ENCODE peak calls at places on chromosomes 7 and 10, in four cellular contexts. O, H, C and N are unnamed samples.

GRCh38 chr7:45178241-45179225 is 20.9 kb downstream of the RAMP3 start:
- DNase-seq in O (peak; percentile 22), H (no peak), C (peak; percentile 25), N (no peak)

GRCh38 chr7:100127866-100128601 is 1.3 kb downstream of the MBLAC1 start:
- DNase-seq in H (no peak), C (no peak), O (peak; percentile 68), N (peak; percentile 76)

GRCh38 chr10:3154661-3155060 is 17.9 kb downstream of the PITRM1 start:
- DNase-seq in H (no peak), O (no peak), C (no peak), N (no peak)

GRCh38 chr10:117663750-117664149 is 121.2 kb downstream of the EMX2 start:
- DNase-seq in C (no peak), H (no peak), O (no peak), N (no peak)

GRCh38 chr7:22444181-22444966 is 55.6 kb downstream of the STEAP1B start:
- DNase-seq in C (no peak), O (peak; percentile 59), H (no peak), N (no peak)

GRCh38 chr10:128036746-128037542 is 89.3 kb downstream of the MKI67 start:
- DNase-seq in O (no peak), C (no peak), H (no peak), N (no peak)

GRCh38 chr7:76071316-76072242 is 23.7 kb downstream of the MDH2 start:
- DNase-seq in O (no peak), C (no peak), H (peak; percentile 76), N (peak; percentile 85)

GRCh38 chr10:60604356-60604755 is 173.9 kb upstream of the CDK1 start:
- DNase-seq in H (no peak), O (no peak), C (no peak), N (no peak)

GRCh38 chr10:97518601-97519043 is 19.9 kb downstream of the UBTD1 start:
- DNase-seq in C (no peak), H (no peak), O (no peak), N (no peak)
- H3K4me1 ChIP-seq in C (peaks cover 74% of the 10 kb centered on the region), H (peaks cover 94% of the 10 kb centered on the region), O (no peaks in the 10 kb centered on the region), N (peaks cover 16% of the 10 kb centered on the region)

GRCh38 chr10:79138449-79139123 is 69.8 kb downstream of the ZMIZ1 start:
- DNase-seq in C (no peak), H (no peak), O (no peak), N (peak; percentile 54)

GRCh38 chr10:79139124-79139835 is 70.5 kb downstream of the ZMIZ1 start:
- DNase-seq in O (no peak), C (peak; percentile 69), H (peak; percentile 79), N (peak; percentile 88)

GRCh38 chr10:79136227-79137005 is 67.7 kb downstream of the ZMIZ1 start:
- DNase-seq in C (no peak), O (peak; percentile 17), H (no peak), N (peak; percentile 49)

GRCh38 chr10:79137404-79137803 is 68.6 kb downstream of the ZMIZ1 start:
- DNase-seq in O (no peak), H (no peak), C (no peak), N (no peak)

GRCh38 chr10:79137826-79138225 is 69.1 kb downstream of the ZMIZ1 start:
- DNase-seq in O (peak; percentile 85), C (no peak), H (no peak), N (peak; percentile 56)
- H3K4me3 ChIP-seq in O (peak overlapping the region; percentile 67), C (no peak overlapping the region), H (no peak overlapping the region), N (no peak overlapping the region)

DNA sequence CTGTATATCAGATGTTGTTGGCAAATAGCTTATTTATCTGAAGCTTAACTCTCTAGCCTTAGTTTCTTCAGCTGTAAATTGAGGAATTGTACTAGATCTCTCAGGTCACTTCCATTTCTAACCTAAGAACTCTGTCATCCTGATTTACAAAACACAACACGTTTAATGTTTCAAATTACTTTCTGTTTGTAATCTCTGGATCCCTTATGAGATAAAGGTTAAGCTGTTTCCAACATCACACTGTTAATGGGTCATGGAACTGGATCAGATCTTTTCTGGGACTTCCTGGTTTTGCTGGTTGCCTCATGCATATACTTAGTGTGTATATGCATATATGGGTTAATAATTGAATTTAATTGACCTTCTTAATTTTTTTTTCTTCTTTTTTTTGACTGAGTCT is 9.9 kb downstream of the SAMD8 start:
- DNase-seq in H (no peak), O (no peak), C (no peak), N (no peak)
- H3K4me1 ChIP-seq in H (peaks cover 44% of the 10 kb centered on the region), O (no peaks in the 10 kb centered on the region), C (peaks cover 16% of the 10 kb centered on the region), N (peaks cover 4% of the 10 kb centered on the region)

DNA sequence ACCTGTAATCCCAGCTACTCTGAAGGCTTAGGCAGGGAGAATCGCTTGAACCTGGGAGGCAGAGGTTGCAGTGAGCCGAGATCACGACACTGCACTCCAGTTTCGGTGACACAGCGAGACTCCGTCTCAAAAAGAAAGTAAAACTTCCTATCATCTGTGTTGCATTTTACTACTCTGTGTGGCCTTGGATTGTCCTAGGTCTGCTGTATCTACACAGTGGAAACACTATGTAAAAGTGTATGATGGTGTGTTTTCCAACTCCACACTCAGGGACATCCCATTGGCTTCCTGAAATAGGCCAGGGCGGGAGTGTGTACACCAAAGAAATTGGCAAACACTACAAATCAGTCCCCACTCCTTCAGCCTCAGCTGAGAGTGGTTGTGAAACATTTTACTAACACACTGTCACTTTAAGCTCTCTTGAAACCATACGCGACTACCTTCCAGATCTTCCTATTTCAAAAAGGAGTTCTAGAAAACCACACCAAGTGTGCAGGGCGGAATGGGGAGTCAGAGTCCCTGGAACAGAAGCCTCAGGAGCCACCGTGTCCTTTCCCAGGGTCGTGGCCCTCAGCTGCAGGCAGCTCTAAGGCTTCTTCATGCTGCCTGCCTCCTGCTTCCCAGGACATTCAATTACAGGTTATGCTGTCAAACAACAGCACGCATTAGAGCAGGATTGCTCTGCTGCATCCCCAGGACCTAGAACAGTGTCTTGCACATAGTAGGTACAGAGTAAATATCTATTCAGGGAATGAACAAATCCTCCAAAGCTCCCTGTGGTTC is 275.4 kb downstream of the PARD3 start:
- DNase-seq in O (no peak), H (no peak), C (no peak), N (no peak)
- H3K4me3 ChIP-seq in O (no peak overlapping the region), H (peak overlapping the region; percentile 34), C (peak overlapping the region; percentile 47), N (peak overlapping the region; percentile 22)

DNA sequence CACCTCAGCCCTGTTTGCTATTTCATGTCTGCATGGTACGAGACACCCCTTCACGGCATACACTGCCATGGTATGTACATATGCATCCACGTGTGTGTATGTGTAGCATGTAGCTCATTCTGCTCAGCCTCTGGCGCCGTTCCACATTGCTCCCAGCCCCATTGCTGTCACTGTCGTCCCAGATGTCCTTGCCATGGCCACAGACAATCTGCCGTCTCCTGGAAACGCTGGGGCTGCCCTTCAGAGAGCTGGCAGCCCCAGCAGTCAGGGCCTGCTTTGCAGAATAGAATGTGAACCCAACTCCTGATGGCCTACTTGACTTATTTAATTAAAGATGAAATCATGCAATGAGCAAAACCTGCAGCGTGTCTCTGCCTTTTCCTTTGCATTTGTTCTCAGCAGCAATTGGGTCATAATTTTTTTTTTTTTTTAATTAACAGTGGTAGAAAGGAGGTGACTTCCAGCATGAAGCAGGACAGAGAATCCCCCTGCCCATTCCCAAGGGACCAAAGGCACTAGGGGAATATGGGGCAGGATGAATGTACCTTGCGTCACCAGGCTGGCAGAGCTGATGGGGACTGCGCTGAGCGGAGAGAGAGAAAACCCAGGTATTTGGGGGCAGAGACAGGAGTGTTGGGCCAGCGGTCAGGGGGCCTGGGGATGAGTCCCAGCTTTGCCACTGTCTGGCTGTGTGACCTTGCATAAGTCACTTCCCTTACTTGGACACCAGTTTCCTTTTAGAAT is 49.2 kb downstream of the CHST3 start:
- DNase-seq in C (no peak), O (no peak), H (peak; percentile 79), N (peak; percentile 58)
- H3K4me1 ChIP-seq in C (peaks cover 47% of the 10 kb centered on the region), O (no peaks in the 10 kb centered on the region), H (peaks cover 90% of the 10 kb centered on the region), N (peaks cover 47% of the 10 kb centered on the region)

GRCh38 chr7:148264933-148265557 is 325.5 kb upstream of the C7orf33 start:
- DNase-seq in H (no peak), O (peak; percentile 56), C (no peak), N (no peak)

GRCh38 chr7:148260605-148261004 is 330.0 kb upstream of the C7orf33 start:
- DNase-seq in H (no peak), O (no peak), C (no peak), N (peak; percentile 69)

GRCh38 chr7:148261996-148262688 is 328.4 kb upstream of the C7orf33 start:
- DNase-seq in C (no peak), H (no peak), O (no peak), N (no peak)

GRCh38 chr7:148261523-148261922 is 329.0 kb upstream of the C7orf33 start:
- DNase-seq in O (no peak), C (no peak), H (no peak), N (peak; percentile 55)

DNA sequence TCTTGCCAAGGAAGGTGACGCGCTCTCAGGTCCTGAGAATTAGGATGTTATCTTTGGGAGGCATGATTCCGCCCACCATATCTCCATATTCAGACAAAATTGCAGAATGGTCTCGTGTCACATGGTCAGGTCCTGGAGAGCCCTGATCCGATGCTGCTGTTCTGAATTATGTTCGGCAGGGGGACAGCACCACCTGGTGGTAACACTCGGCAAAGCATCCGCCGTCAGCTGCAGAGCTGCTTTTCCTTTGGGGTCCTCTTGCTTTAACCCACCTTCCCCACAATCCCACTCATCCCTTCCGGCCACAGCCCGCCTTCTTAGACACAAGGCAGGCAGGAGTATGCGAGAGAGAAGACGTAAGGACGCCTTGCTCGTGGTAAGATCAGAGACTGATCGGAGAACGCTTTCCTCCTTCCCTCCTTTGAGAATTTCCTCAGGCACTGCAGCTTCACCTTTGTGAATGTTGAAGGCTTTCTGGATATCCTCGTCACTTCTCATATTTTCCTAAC is 327.8 kb upstream of the C7orf33 start:
- DNase-seq in C (peak; percentile 56), H (peak; percentile 64), O (peak; percentile 51), N (peak; percentile 86)
- H3K4me3 ChIP-seq in C (no peak overlapping the region), H (no peak overlapping the region), O (no peak overlapping the region), N (no peak overlapping the region)